ENCODE peak calls at places on chromosome 6, in four cellular contexts. D is HepG2, M is GM12878, S is SK-N-SH. A is an unnamed sample.

GRCh38 chr6:72626126-72626525 is 4.3 kb downstream of the KCNQ5 start:
- DNase-seq in D (no peak), M (peak; percentile 77), S (no peak), A (no peak)

GRCh38 chr6:153074761-153075160 is 56.3 kb downstream of the RGS17 start:
- DNase-seq in S (no peak), D (no peak), M (no peak), A (no peak)

GRCh38 chr6:68559052-68559451 is 76.0 kb upstream of the ADGRB3 start:
- DNase-seq in M (no peak), S (peak; percentile 19), D (no peak), A (no peak)

GRCh38 chr6:69884231-69884630 is 17.9 kb downstream of the COL19A1 start:
- DNase-seq in M (no peak), S (no peak), D (no peak), A (no peak)

GRCh38 chr6:15698474-15698873 is 35.6 kb upstream of the DTNBP1 start:
- DNase-seq in D (no peak), M (no peak), S (no peak), A (no peak)

GRCh38 chr6:33082702-33083101 is 6.9 kb downstream of the HLA-DPB1 start:
- DNase-seq in D (peak; percentile 55), M (no peak), S (peak; percentile 27), A (peak; percentile 24)

GRCh38 chr6:141548969-141549368 is 583.8 kb upstream of the GJE1 start:
- DNase-seq in S (no peak), M (no peak), D (peak; percentile 38), A (no peak)

GRCh38 chr6:142735182-142735581 is 209.8 kb downstream of the HIVEP2 start:
- DNase-seq in D (no peak), S (no peak), M (no peak), A (no peak)

GRCh38 chr6:44462797-44463770 is 75.6 kb downstream of the CDC5L start:
- DNase-seq in D (no peak), S (no peak), M (no peak), A (no peak)

GRCh38 chr6:170575250-170575649 is 9.2 kb downstream of the PDCD2 start:
- DNase-seq in M (no peak), S (no peak), D (peak; percentile 21), A (no peak)

GRCh38 chr6:85673198-85674139 is 30.8 kb upstream of the SYNCRIP start:
- DNase-seq in M (no peak), S (no peak), D (no peak), A (no peak)

GRCh38 chr6:139262519-139263300 is 29.1 kb downstream of the TXLNB start:
- DNase-seq in D (no peak), S (no peak), M (no peak), A (no peak)

GRCh38 chr6:64064919-64065318 is 429.3 kb downstream of the PHF3 start:
- DNase-seq in S (no peak), M (no peak), D (no peak), A (no peak)

GRCh38 chr6:100456178-100456880 is 8.4 kb downstream of the SIM1 start:
- DNase-seq in S (no peak), D (no peak), M (no peak), A (no peak)

GRCh38 chr6:7693827-7694226 is 32.1 kb upstream of the BMP6 start:
- DNase-seq in M (no peak), S (no peak), D (no peak), A (no peak)

GRCh38 chr6:20447157-20447556 is 45.5 kb downstream of the E2F3 start:
- DNase-seq in D (no peak), M (no peak), S (no peak), A (no peak)

GRCh38 chr6:64224819-64225218 is 589.2 kb downstream of the PHF3 start:
- DNase-seq in D (no peak), M (no peak), S (no peak), A (no peak)

GRCh38 chr6:121849477-121849876 is 414.0 kb downstream of the GJA1 start:
- DNase-seq in M (no peak), D (peak; percentile 67), S (peak; percentile 59), A (peak; percentile 2)

GRCh38 chr6:90456001-90456400 is 130.9 kb downstream of the MAP3K7 start:
- DNase-seq in D (no peak), M (no peak), S (peak; percentile 41), A (no peak)

GRCh38 chr6:17491416-17492142 is 98.2 kb downstream of the CAP2 start:
- DNase-seq in S (no peak), M (no peak), D (no peak), A (no peak)

GRCh38 chr6:166029506-166029905 is 138.1 kb downstream of the TBXT start:
- DNase-seq in M (peak; percentile 8), D (no peak), S (no peak), A (no peak)

GRCh38 chr6:15924893-15925292 is 204.0 kb upstream of the MYLIP start:
- DNase-seq in D (no peak), S (no peak), M (no peak), A (no peak)

GRCh38 chr6:110876170-110876773 is 1.7 kb downstream of the AMD1 start:
- DNase-seq in M (no peak), S (peak; percentile 82), D (peak; percentile 78), A (no peak)

GRCh38 chr6:148392611-148393160 is 50.0 kb downstream of the SASH1 start:
- DNase-seq in D (no peak), S (no peak), M (no peak), A (no peak)

GRCh38 chr6:17957488-17957887 is 29.9 kb downstream of the KIF13A start:
- DNase-seq in S (no peak), D (no peak), M (peak; percentile 3), A (no peak)

GRCh38 chr6:23633986-23634385 is 492.0 kb upstream of the NRSN1 start:
- DNase-seq in S (no peak), D (no peak), M (no peak), A (no peak)

GRCh38 chr6:169044376-169045230 is 209.0 kb downstream of the THBS2 start:
- DNase-seq in S (no peak), D (no peak), M (no peak), A (no peak)

GRCh38 chr6:32126880-32127279 is 1.2 kb downstream of the ATF6B start:
- DNase-seq in M (no peak), S (no peak), D (no peak), A (no peak)

GRCh38 chr6:80382796-80383195 is 276.3 kb downstream of the BCKDHB start:
- DNase-seq in D (no peak), S (no peak), M (no peak), A (no peak)

GRCh38 chr6:47655719-47656595 is 42.4 kb upstream of the ADGRF4 start:
- DNase-seq in D (no peak), M (no peak), S (no peak), A (no peak)

GRCh38 chr6:144266091-144266649 is 19.0 kb upstream of the UTRN start:
- DNase-seq in S (no peak), D (no peak), M (no peak), A (no peak)

GRCh38 chr6:139482184-139482751 is 107.8 kb upstream of the CITED2 start:
- DNase-seq in M (no peak), S (no peak), D (no peak), A (no peak)

GRCh38 chr6:156250593-156250992 is 526.6 kb upstream of the ARID1B start:
- DNase-seq in S (no peak), M (no peak), D (no peak), A (no peak)
- TF ChIP-seq TAF1 in S (no peak), M (no peak), D (no peak), A (no peak)

DNA sequence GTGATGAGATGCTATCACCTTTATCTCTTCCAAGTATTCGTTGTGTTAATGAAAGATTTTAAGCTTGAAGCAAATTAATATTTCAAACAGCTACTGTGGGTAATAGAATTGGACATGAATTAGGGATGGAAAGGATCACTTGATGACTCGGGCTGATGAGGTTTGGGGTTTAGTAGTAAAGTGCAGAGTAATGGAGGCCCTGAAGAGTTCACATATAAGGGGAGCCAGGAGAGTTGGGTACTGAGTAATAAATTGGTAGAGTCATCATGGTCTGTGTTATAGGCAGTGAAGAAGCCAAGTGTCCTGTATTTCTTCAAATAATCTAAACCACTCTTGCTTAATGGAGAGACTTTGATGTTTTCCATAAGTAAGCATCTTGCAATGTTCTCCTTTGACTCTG is 57.5 kb downstream of the L3MBTL3 start:
- DNase-seq in M (no peak), D (no peak), S (no peak), A (no peak)
- TF ChIP-seq TAF1 in M (no peak), D (no peak), S (no peak), A (no peak)

GRCh38 chr6:75813476-75814250 is 64.6 kb downstream of the MYO6 start:
- DNase-seq in D (no peak), M (no peak), S (no peak), A (no peak)
- TF ChIP-seq TAF1 in D (no peak), M (no peak), S (no peak), A (no peak)

GRCh38 chr6:96814581-96814980 is 22.7 kb downstream of the GPR63 start:
- DNase-seq in M (no peak), S (no peak), D (no peak), A (no peak)
- TF ChIP-seq TAF1 in M (no peak), S (no peak), D (no peak), A (no peak)

DNA sequence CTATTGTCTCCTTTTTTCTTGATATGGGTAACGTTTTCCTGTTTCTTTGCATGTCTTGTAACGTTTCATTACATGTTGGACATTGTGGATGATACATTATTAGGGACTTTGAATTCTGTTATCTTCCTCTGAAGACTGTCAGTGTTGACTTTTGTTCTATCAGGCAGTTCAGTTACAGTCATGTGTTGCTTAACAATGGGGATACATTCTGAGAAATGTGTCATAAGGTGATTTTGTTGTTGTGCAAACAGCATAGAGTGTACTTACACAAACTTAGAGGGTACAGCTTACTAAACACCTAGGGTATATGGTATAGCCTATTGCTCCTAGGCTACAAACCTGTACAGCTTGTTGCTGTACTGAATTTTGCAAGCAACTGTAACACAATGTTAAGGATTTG is 64.7 kb downstream of the AK9 start:
- DNase-seq in D (peak; percentile 13), S (no peak), M (no peak), A (no peak)
- TF ChIP-seq TAF1 in D (no peak), S (no peak), M (no peak), A (no peak)

GRCh38 chr6:13328076-13328874 is at the start of gene TBC1D7:
- DNase-seq in D (peak; percentile 92), M (peak; percentile 63), S (peak; percentile 94), A (peak; percentile 80)
- TF ChIP-seq TAF1 in D (peak; percentile 82), M (peak; percentile 67), S (peak; percentile 76), A (peak; percentile 39)

GRCh38 chr6:112833546-112834215 is 486.6 kb downstream of the RFPL4B start:
- DNase-seq in D (no peak), S (no peak), M (no peak), A (no peak)
- TF ChIP-seq TAF1 in D (no peak), S (no peak), M (no peak), A (no peak)

GRCh38 chr6:151616091-151616513 is 122.3 kb downstream of the CCDC170 start:
- DNase-seq in M (no peak), D (peak; percentile 50), S (peak; percentile 3), A (no peak)

GRCh38 chr6:151616600-151616999 is 122.8 kb downstream of the CCDC170 start:
- DNase-seq in D (no peak), S (no peak), M (no peak), A (no peak)

GRCh38 chr6:151618717-151619116 is 124.9 kb downstream of the CCDC170 start:
- DNase-seq in D (no peak), M (no peak), S (no peak), A (no peak)

GRCh38 chr6:151620179-151620578 is 126.4 kb downstream of the CCDC170 start:
- DNase-seq in M (no peak), S (no peak), D (no peak), A (no peak)

GRCh38 chr6:151617539-151617938 is 123.7 kb downstream of the CCDC170 start:
- DNase-seq in S (no peak), M (no peak), D (no peak), A (no peak)
- TF ChIP-seq TAF1 in S (no peak), M (no peak), D (no peak), A (no peak)

GRCh38 chr6:10569392-10570127 is 48.4 kb downstream of the GCNT2 start:
- DNase-seq in S (no peak), M (no peak), D (no peak), A (no peak)
- TF ChIP-seq TAF1 in S (no peak), M (no peak), D (no peak), A (no peak)